ENCODE peak calls at places on chromosomes 4 and X, in seven cellular contexts. Y, E, J, Z, I, F and Q are unnamed samples.
A peak's percentile ranks its signal among the peaks of the same experiment; 100 is the strongest.

GRCh38 chr4:153933851-153934688 is 145.2 kb upstream of the SFRP2 start:
- DNase-seq in Y (no peak), E (no peak), J (no peak), Z (no peak), I (no peak), F (no peak), Q (peak; percentile 6)

GRCh38 chrX:108945883-108946523 is 209.6 kb upstream of the IRS4 start:
- DNase-seq in Y (no peak), E (no peak), J (no peak), Z (no peak), I (no peak), F (no peak), Q (no peak)

GRCh38 chrX:40504801-40505605 is 75.8 kb upstream of the ATP6AP2 start:
- DNase-seq in Y (no peak), E (peak; percentile 3), J (no peak), Z (peak; percentile 94), I (no peak), F (no peak), Q (peak; percentile 76)

GRCh38 chr4:151530783-151531182 is 121.8 kb downstream of the FHIP1A start:
- DNase-seq in Y (no peak), E (no peak), J (no peak), Z (no peak), I (no peak), F (peak; percentile 12), Q (peak; percentile 10)

GRCh38 chrX:129925305-129926092 is 19.5 kb downstream of the UTP14A start:
- DNase-seq in Y (peak; percentile 55), E (peak; percentile 46), J (peak; percentile 64), Z (peak; percentile 72), I (peak; percentile 77), F (peak; percentile 75), Q (peak; percentile 86)

GRCh38 chrX:41265615-41266014 is 68.3 kb upstream of the DDX3X start:
- DNase-seq in Y (no peak), E (no peak), J (peak; percentile 48), Z (peak; percentile 79), I (no peak), F (no peak), Q (peak; percentile 88)

GRCh38 chrX:69015156-69015555 is 150.1 kb downstream of the PJA1 start:
- DNase-seq in Y (no peak), E (no peak), J (peak; percentile 60), Z (no peak), I (no peak), F (no peak), Q (no peak)

GRCh38 chr4:73452953-73453700 is 17.1 kb downstream of the AFP start:
- DNase-seq in Y (no peak), E (no peak), J (no peak), Z (no peak), I (no peak), F (peak; percentile 8), Q (no peak)

GRCh38 chr4:74934016-74934821 is 1.3 kb downstream of the PARM1 start:
- DNase-seq in Y (no peak), E (peak; percentile 27), J (peak; percentile 41), Z (peak; percentile 30), I (no peak), F (peak; percentile 61), Q (peak; percentile 44)

GRCh38 chr4:186249785-186250739 is 15.9 kb upstream of the F11 start:
- DNase-seq in Y (no peak), E (no peak), J (no peak), Z (no peak), I (no peak), F (no peak), Q (peak; percentile 23)

GRCh38 chrX:125308653-125309052 is 11.0 kb upstream of the TEX13C start:
- DNase-seq in Y (no peak), E (no peak), J (no peak), Z (no peak), I (no peak), F (no peak), Q (no peak)

DNA sequence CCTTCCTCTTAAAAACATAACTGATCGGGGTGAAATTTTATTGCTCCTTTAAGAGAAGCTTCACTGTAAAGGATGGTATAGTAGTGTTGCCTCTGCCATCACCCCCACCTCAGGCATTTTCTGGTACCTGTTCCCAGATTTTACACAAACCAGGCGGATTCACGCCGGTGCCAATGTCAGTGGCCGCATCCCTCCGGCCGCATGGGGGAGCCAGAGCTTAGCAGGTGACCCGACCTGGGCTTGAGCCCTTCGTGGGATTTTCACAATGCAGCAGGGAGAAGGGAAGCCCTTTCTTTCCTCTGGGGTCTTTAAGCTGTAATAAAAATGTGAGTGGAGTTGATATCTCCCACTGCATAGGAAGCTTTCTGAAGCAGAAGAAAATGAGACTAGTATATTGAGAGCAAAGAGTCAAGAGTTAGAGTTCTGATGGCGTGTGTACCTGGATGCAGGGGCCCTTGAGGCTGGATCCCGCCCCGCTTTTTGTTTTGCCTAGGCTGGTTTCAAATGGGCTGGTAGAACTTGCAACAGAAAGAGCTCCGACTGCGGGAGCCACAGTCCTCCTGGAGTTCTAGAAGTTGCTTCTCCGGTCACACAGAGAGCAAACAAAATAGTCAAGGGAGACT is 59.4 kb downstream of the POLR2B start:
- DNase-seq in Y (no peak), E (peak; percentile 34), J (peak; percentile 87), Z (peak; percentile 54), I (no peak), F (peak; percentile 85), Q (peak; percentile 63)
- TF ChIP-seq CTCF in Y (peak; percentile 91), E (peak; percentile 69), J (peak; percentile 65), Z (peak; percentile 96), I (peak; percentile 73), F (peak; percentile 94), Q (peak; percentile 94)

DNA sequence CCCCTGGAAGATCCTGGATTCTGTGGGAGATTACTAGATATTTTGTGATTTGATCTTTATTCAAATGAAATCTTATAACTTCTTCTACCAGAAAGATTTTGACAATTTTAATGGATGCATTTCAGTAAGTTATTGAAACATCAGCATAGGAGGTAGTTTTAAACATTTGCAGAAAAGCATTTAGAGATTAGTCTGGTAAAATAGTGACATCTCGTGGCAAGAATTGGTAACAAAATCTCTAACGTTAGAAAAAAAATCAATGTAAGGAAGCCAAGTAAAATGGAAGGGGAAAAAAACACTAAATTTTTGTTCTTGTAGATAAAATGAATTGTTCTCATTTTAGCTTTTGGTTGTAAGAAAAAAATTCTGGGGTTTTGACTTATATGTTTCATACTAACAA is 73.3 kb downstream of the TASL start:
- DNase-seq in Y (no peak), E (peak; percentile 8), J (no peak), Z (peak; percentile 45), I (no peak), F (peak; percentile 54), Q (peak; percentile 48)
- TF ChIP-seq CTCF in Y (peak; percentile 45), E (peak; percentile 12), J (peak; percentile 42), Z (peak; percentile 41), I (no peak), F (peak; percentile 25), Q (peak; percentile 39)

GRCh38 chr4:15507679-15508078 is 38.0 kb downstream of the CC2D2A start:
- DNase-seq in Y (no peak), E (no peak), J (no peak), Z (no peak), I (no peak), F (no peak), Q (no peak)

GRCh38 chr4:15515106-15515505 is 45.4 kb downstream of the CC2D2A start:
- DNase-seq in Y (no peak), E (no peak), J (no peak), Z (peak; percentile 24), I (no peak), F (no peak), Q (no peak)

GRCh38 chr4:15516494-15516893 is 46.8 kb downstream of the CC2D2A start:
- DNase-seq in Y (no peak), E (no peak), J (no peak), Z (no peak), I (no peak), F (no peak), Q (no peak)

GRCh38 chr4:15513545-15513944 is 43.9 kb downstream of the CC2D2A start:
- DNase-seq in Y (no peak), E (no peak), J (no peak), Z (no peak), I (no peak), F (no peak), Q (no peak)
- TF ChIP-seq CTCF in Y (no peak), E (no peak), J (no peak), Z (no peak), I (no peak), F (no peak), Q (peak; percentile 7)

DNA sequence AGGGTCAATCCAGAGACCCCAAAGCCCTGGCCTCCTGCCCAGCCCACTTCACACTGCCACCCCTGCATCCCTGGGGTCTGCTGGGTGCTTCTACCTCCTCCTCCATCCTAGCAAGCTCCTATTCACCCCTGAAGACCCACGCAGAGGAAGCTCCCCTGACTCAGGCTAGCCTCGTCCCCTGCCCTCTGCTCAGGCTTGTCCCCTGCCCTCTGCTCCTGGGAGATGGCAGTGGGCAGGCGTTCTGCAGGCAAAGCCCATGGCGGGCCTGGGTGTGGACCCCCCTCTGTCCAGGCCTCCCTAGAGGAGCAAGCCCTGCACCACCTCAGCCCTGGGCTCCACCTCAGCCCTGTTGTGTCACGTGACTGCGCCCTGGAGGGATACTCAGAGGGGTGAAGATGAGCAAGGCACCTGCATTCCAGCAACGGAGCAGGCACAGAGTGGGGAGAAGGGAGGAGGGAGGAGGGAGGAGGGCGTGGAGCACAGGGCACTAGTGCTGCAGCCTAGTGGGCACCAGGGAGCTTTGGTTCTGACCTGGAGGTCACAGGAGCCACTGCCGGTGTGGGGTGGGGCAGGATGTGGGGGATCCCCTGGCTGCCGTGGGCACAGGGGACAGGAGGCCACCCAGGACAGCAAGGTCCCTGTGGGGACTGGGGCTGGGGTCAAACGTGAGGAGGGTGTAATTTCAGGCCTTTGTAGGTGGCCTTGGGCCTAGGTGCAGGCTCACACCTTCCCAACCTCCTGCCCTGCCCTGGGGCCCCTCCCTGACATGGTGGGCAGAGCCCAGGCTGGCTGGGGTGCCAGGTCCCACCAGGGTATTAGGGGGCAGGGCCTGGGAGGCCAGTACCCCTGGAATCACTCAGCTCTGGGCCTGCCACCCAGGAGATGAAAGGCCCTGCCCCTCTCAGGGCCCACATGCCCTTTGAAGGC is 27.4 kb upstream of the FGFR3 start:
- DNase-seq in Y (no peak), E (no peak), J (no peak), Z (no peak), I (no peak), F (no peak), Q (no peak)
- TF ChIP-seq CTCF in Y (no peak), E (no peak), J (no peak), Z (no peak), I (no peak), F (no peak), Q (no peak)

GRCh38 chr4:175125410-175126068 is 207.4 kb downstream of the ADAM29 start:
- DNase-seq in Y (no peak), E (no peak), J (no peak), Z (peak; percentile 8), I (no peak), F (no peak), Q (no peak)
- TF ChIP-seq CTCF in Y (no peak), E (no peak), J (no peak), Z (no peak), I (no peak), F (no peak), Q (no peak)